ENCODE peak calls at places on chromosomes 11 and 22, in eight cellular contexts. B, R, I, W, T, D, S and C are unnamed samples.

GRCh38 chr11:123822022-123822421 is 15.9 kb upstream of the OR6M1 start:
- DNase-seq in B (no peak), T (no peak), W (no peak), R (no peak), D (no peak), S (no peak), I (no peak), C (no peak)

GRCh38 chr22:38924197-38924952 is 33.0 kb upstream of the APOBEC3A start:
- DNase-seq in W (no peak), T (peak; percentile 72), D (no peak), I (peak; percentile 86), B (no peak), R (peak; percentile 77), S (no peak), C (peak; percentile 93)

GRCh38 chr22:29116397-29117123 is 43.7 kb downstream of the KREMEN1 start:
- DNase-seq in B (no peak), T (no peak), S (no peak), W (no peak), R (no peak), I (no peak), D (no peak), C (no peak)

GRCh38 chr11:34359548-34359891 is 1.7 kb upstream of the ABTB2 start:
- DNase-seq in B (no peak), T (no peak), D (no peak), W (no peak), S (no peak), R (no peak), I (no peak), C (no peak)

GRCh38 chr11:3056296-3057068 is 741 bp downstream of the CARS1 start:
- DNase-seq in B (peak; percentile 76), T (peak; percentile 55), D (peak; percentile 62), I (no peak), R (no peak), S (peak; percentile 47), W (peak; percentile 43), C (peak; percentile 66)

GRCh38 chr22:27372969-27373670 is 428.4 kb downstream of the MN1 start:
- DNase-seq in W (peak; percentile 97), T (no peak), I (no peak), S (peak; percentile 80), R (no peak), D (no peak), B (no peak), C (no peak)

GRCh38 chr22:49853981-49854791 is 542 bp downstream of the ZBED4 start:
- DNase-seq in I (peak; percentile 70), B (peak; percentile 73), D (peak; percentile 43), R (peak; percentile 25), T (peak; percentile 54), W (peak; percentile 53), S (peak; percentile 47), C (no peak)

GRCh38 chr11:71062199-71062598 is 190.2 kb downstream of the SHANK2 start:
- DNase-seq in R (no peak), T (no peak), D (no peak), S (no peak), I (no peak), B (no peak), W (no peak), C (no peak)

GRCh38 chr22:26592368-26593015 is 2.6 kb upstream of the TPST2 start:
- DNase-seq in R (no peak), S (peak; percentile 80), T (no peak), I (no peak), W (no peak), D (peak; percentile 73), B (peak; percentile 73), C (peak; percentile 76)

GRCh38 chr11:125226701-125227100 is 62.1 kb downstream of the PKNOX2 start:
- DNase-seq in I (no peak), B (no peak), D (no peak), W (no peak), T (no peak), S (no peak), R (no peak), C (peak; percentile 44)

GRCh38 chr22:18970180-18970947 is 34.3 kb upstream of the PRODH start:
- DNase-seq in B (no peak), I (no peak), R (no peak), W (peak; percentile 38), T (peak; percentile 40), D (no peak), S (no peak), C (no peak)

GRCh38 chr11:75577198-75577597 is 15.1 kb downstream of the SERPINH1 start:
- DNase-seq in S (peak; percentile 21), R (peak; percentile 22), I (no peak), D (peak; percentile 66), B (peak; percentile 83), W (no peak), T (peak; percentile 72), C (no peak)

GRCh38 chr11:119319136-119319701 is 2.3 kb upstream of the MCAM start:
- DNase-seq in I (no peak), T (no peak), D (no peak), B (no peak), S (no peak), W (no peak), R (no peak), C (no peak)

GRCh38 chr11:70378506-70379134 is 19.7 kb upstream of the CTTN start:
- DNase-seq in S (no peak), D (no peak), W (no peak), B (no peak), I (no peak), R (no peak), T (no peak), C (no peak)

GRCh38 chr22:30825711-30826505 is 131.2 kb downstream of the OSBP2 start:
- DNase-seq in D (no peak), I (no peak), R (peak; percentile 50), W (no peak), T (no peak), S (no peak), B (no peak), C (no peak)

GRCh38 chr11:71245601-71246391 is 6.6 kb downstream of the SHANK2 start:
- DNase-seq in I (no peak), B (peak; percentile 43), W (peak; percentile 88), D (no peak), R (no peak), T (no peak), S (no peak), C (peak; percentile 58)

GRCh38 chr22:38318792-38319773 is 1.9 kb upstream of the CSNK1E start:
- DNase-seq in R (no peak), S (no peak), W (peak; percentile 91), B (no peak), I (no peak), T (no peak), D (no peak), C (no peak)

GRCh38 chr22:17264321-17265052 is 45.3 kb upstream of the ADA2 start:
- DNase-seq in D (no peak), S (no peak), I (no peak), B (no peak), R (no peak), W (peak; percentile 90), T (no peak), C (no peak)

GRCh38 chr11:128525411-128526243 is 61.7 kb downstream of the ETS1 start:
- DNase-seq in D (peak; percentile 53), B (no peak), W (no peak), T (peak; percentile 20), S (no peak), I (no peak), R (no peak), C (no peak)

GRCh38 chr11:122139595-122139866 is 23.5 kb upstream of the BLID start:
- DNase-seq in B (no peak), R (no peak), S (no peak), I (no peak), W (no peak), T (no peak), D (no peak), C (no peak)

GRCh38 chr11:128714121-128714520 is 20.2 kb downstream of the FLI1 start:
- DNase-seq in B (no peak), D (no peak), T (no peak), S (no peak), W (no peak), R (no peak), I (no peak), C (no peak)

GRCh38 chr22:45248832-45249561 is 8.3 kb upstream of the KIAA0930 start:
- DNase-seq in D (no peak), R (no peak), B (no peak), W (no peak), T (no peak), I (no peak), S (peak; percentile 70), C (no peak)

GRCh38 chr11:14073821-14074529 is 111.5 kb downstream of the SPON1 start:
- DNase-seq in R (no peak), T (peak; percentile 69), I (no peak), B (no peak), D (no peak), S (no peak), W (peak; percentile 47), C (no peak)

GRCh38 chr22:17716529-17716928 is 57.7 kb downstream of the BID start:
- DNase-seq in W (no peak), B (no peak), D (no peak), S (no peak), R (no peak), T (no peak), I (no peak), C (no peak)

GRCh38 chr11:12239396-12240298 is 129.3 kb downstream of the MICAL2 start:
- DNase-seq in D (no peak), I (no peak), S (no peak), T (no peak), W (no peak), B (no peak), R (no peak), C (no peak)